ENCODE peak calls at places on chromosomes 2 and 18, in eight cellular contexts. G is transverse colon; J is activated naive CD4-positive, alpha-beta T cell; P is fibroblast of lung; D is PC-9; N is stimulated activated CD4-positive, alpha-beta T cell treated with anti-CD3 and anti-CD28 coated beads, Interleukin-15, amount 100 ng/mL, for 1 hour; A is left colon; Y is CD4-positive, alpha-beta memory T cell. X is an unnamed sample.

GRCh38 chr2:218265626-218266025 is 4.3 kb downstream of the AAMP start:
- DNase-seq in G (no peak), J (no peak), P (no peak), D (no peak), N (no peak), A (peak), Y (no peak), X (no peak)

GRCh38 chr2:37894601-37895000 is 30.5 kb upstream of the RMDN2 start:
- DNase-seq in G (no peak), J (no peak), P (no peak), D (no peak), N (no peak), A (no peak), Y (no peak), X (no peak)

GRCh38 chr2:38619458-38620164 is 16.9 kb upstream of the HNRNPLL start:
- DNase-seq in G (no peak), J (no peak), P (peak), D (no peak), N (no peak), A (no peak), Y (no peak), X (no peak)

GRCh38 chr2:29530281-29530680 is 391.1 kb downstream of the ALK start:
- DNase-seq in G (no peak), J (no peak), P (no peak), D (no peak), N (no peak), A (no peak), Y (no peak), X (no peak)

GRCh38 chr2:177235855-177236437 is 23.4 kb downstream of the HNRNPA3 start:
- DNase-seq in G (no peak), J (no peak), P (no peak), D (no peak), N (no peak), A (no peak), Y (no peak), X (no peak)

GRCh38 chr2:68253211-68254068 is 1.1 kb upstream of the PPP3R1 start:
- DNase-seq in G (peak), J (no peak), P (peak), D (no peak), N (peak), A (no peak), Y (peak), X (no peak)

GRCh38 chr2:10271509-10271908 is 31.2 kb upstream of the HPCAL1 start:
- DNase-seq in G (peak), J (no peak), P (no peak), D (no peak), N (no peak), A (peak), Y (no peak), X (no peak)

GRCh38 chr2:10327896-10328666 is 25.4 kb downstream of the HPCAL1 start:
- DNase-seq in G (peak), J (no peak), P (no peak), D (no peak), N (no peak), A (no peak), Y (peak), X (no peak)

GRCh38 chr2:173432049-173432754 is 77.5 kb downstream of the CDCA7 start:
- DNase-seq in G (no peak), J (no peak), P (peak), D (peak), N (no peak), A (no peak), Y (no peak), X (no peak)

GRCh38 chr2:23135481-23136100 is 249.4 kb upstream of the KLHL29 start:
- DNase-seq in G (no peak), J (no peak), P (no peak), D (no peak), N (no peak), A (no peak), Y (no peak), X (no peak)

GRCh38 chr2:241965931-241966412 is 96.4 kb downstream of the RTP5 start:
- DNase-seq in G (peak), J (no peak), P (peak), D (peak), N (peak), A (peak), Y (peak), X (peak)

GRCh38 chr2:121529439-121530209 is 1.1 kb upstream of the RNU4ATAC start:
- DNase-seq in G (peak), J (no peak), P (peak), D (peak), N (no peak), A (peak), Y (no peak), X (peak)

GRCh38 chr2:43193996-43194869 is 32.2 kb downstream of the ZFP36L2 start:
- DNase-seq in G (peak), J (no peak), P (no peak), D (no peak), N (no peak), A (peak), Y (no peak), X (no peak)

GRCh38 chr18:53789376-53790247 is 434.9 kb downstream of the MBD2 start:
- DNase-seq in G (no peak), J (no peak), P (no peak), D (no peak), N (no peak), A (no peak), Y (no peak), X (no peak)

GRCh38 chr2:179768765-179769164 is 92.6 kb downstream of the ZNF385B start:
- DNase-seq in G (no peak), J (no peak), P (peak), D (no peak), N (no peak), A (no peak), Y (no peak), X (no peak)

GRCh38 chr2:40168032-40168431 is 283.9 kb downstream of the SLC8A1 start:
- DNase-seq in G (peak), J (no peak), P (no peak), D (peak), N (no peak), A (peak), Y (no peak), X (no peak)

GRCh38 chr2:190858817-190859216 is 21.8 kb upstream of the GLS start:
- DNase-seq in G (no peak), J (no peak), P (peak), D (peak), N (no peak), A (no peak), Y (no peak), X (no peak)

GRCh38 chr2:181683518-181684453 is 3.5 kb upstream of the NEUROD1 start:
- DNase-seq in G (no peak), J (no peak), P (no peak), D (no peak), N (no peak), A (no peak), Y (no peak), X (no peak)

GRCh38 chr2:197994751-197995150 is 190.4 kb downstream of the PLCL1 start:
- DNase-seq in G (no peak), J (no peak), P (no peak), D (no peak), N (no peak), A (no peak), Y (no peak), X (no peak)

GRCh38 chr2:127172306-127172705 is 47.8 kb downstream of the CYP27C1 start:
- DNase-seq in G (no peak), J (no peak), P (no peak), D (no peak), N (no peak), A (no peak), Y (no peak), X (no peak)

GRCh38 chr2:168220971-168221819 is 26.2 kb downstream of the STK39 start:
- DNase-seq in G (no peak), J (no peak), P (no peak), D (no peak), N (no peak), A (no peak), Y (no peak), X (no peak)

GRCh38 chr18:62781893-62782292 is 66.6 kb downstream of the PHLPP1 start:
- DNase-seq in G (no peak), J (no peak), P (peak), D (peak), N (no peak), A (no peak), Y (no peak), X (peak)

GRCh38 chr18:12749136-12749535 is 46.3 kb downstream of the PSMG2 start:
- DNase-seq in G (no peak), J (no peak), P (no peak), D (no peak), N (no peak), A (no peak), Y (no peak), X (no peak)

GRCh38 chr2:96763511-96764252 is 3.0 kb downstream of the CNNM4 start:
- DNase-seq in G (peak), J (no peak), P (no peak), D (peak), N (no peak), A (no peak), Y (no peak), X (no peak)

GRCh38 chr2:12456293-12457151 is 260.2 kb upstream of the TRIB2 start:
- DNase-seq in G (peak), J (no peak), P (peak), D (peak), N (peak), A (peak), Y (peak), X (peak)

GRCh38 chr2:57465067-57465466 is 581.5 kb upstream of the VRK2 start:
- DNase-seq in G (no peak), J (no peak), P (no peak), D (no peak), N (no peak), A (no peak), Y (no peak), X (no peak)

GRCh38 chr2:185862657-185863398 is 124.2 kb downstream of the FSIP2 start:
- DNase-seq in G (no peak), J (no peak), P (no peak), D (no peak), N (no peak), A (no peak), Y (no peak), X (no peak)

GRCh38 chr2:231545105-231545902 is 15.1 kb upstream of the NMUR1 start:
- DNase-seq in G (peak), J (no peak), P (peak), D (peak), N (no peak), A (peak), Y (peak), X (no peak)

GRCh38 chr2:241801611-241802420 is 7.2 kb upstream of the NEU4 start:
- DNase-seq in G (peak), J (no peak), P (no peak), D (no peak), N (no peak), A (peak), Y (no peak), X (no peak)

GRCh38 chr2:20428717-20429490 is 18.0 kb upstream of the RHOB start:
- DNase-seq in G (peak), J (no peak), P (no peak), D (no peak), N (no peak), A (no peak), Y (no peak), X (no peak)

GRCh38 chr18:21450503-21450902 is 150.0 kb downstream of the ESCO1 start:
- DNase-seq in G (no peak), J (no peak), P (no peak), D (no peak), N (no peak), A (no peak), Y (no peak), X (no peak)

GRCh38 chr2:109694190-109694589 is 80.0 kb downstream of the SOWAHC start:
- DNase-seq in G (peak), J (no peak), P (no peak), D (peak), N (no peak), A (peak), Y (no peak), X (no peak)

GRCh38 chr2:119377266-119377972 is 10.6 kb downstream of the DBI start:
- DNase-seq in G (no peak), J (no peak), P (no peak), D (no peak), N (no peak), A (no peak), Y (no peak), X (no peak)

GRCh38 chr18:22009242-22009641 is 160.1 kb upstream of the GATA6 start:
- DNase-seq in G (no peak), J (no peak), P (no peak), D (no peak), N (no peak), A (no peak), Y (no peak), X (no peak)

GRCh38 chr2:71806432-71806831 is 341.2 kb downstream of the CYP26B1 start:
- DNase-seq in G (no peak), J (no peak), P (no peak), D (no peak), N (no peak), A (no peak), Y (no peak), X (no peak)

GRCh38 chr2:100616841-100617390 is 54.1 kb downstream of the PDCL3 start:
- DNase-seq in G (no peak), J (no peak), P (no peak), D (no peak), N (no peak), A (no peak), Y (no peak), X (no peak)

GRCh38 chr2:164913640-164914346 is 41.5 kb downstream of the SLC38A11 start:
- DNase-seq in G (no peak), J (no peak), P (peak), D (peak), N (no peak), A (no peak), Y (no peak), X (no peak)

GRCh38 chr18:80245781-80246655 is 1.3 kb downstream of the PARD6G start:
- DNase-seq in G (no peak), J (no peak), P (no peak), D (no peak), N (no peak), A (no peak), Y (no peak), X (no peak)